ENCODE peak calls at places on chromosomes 2 and 18, in six cellular contexts. C is SK-N-SH, Z is OCI-LY7, D is neural progenitor cell, W is GM23248, L is hepatocyte. U is an unnamed sample.

GRCh38 chr2:121205321-121205942 is 79.6 kb downstream of the TFCP2L1 start:
- DNase-seq in C (peak), Z (no peak), D (no peak), W (peak), L (no peak), U (no peak)

GRCh38 chr18:51074605-51075004 is 44.6 kb downstream of the SMAD4 start:
- DNase-seq in C (no peak), Z (peak), D (no peak), W (no peak), L (no peak), U (no peak)

GRCh38 chr2:81260320-81260719 is 955.8 kb upstream of the LRRTM1 start:
- DNase-seq in C (no peak), Z (no peak), D (no peak), W (no peak), L (no peak), U (no peak)

GRCh38 chr2:149860276-149860921 is 272.8 kb upstream of the MMADHC start:
- DNase-seq in C (no peak), Z (no peak), D (no peak), W (peak), L (no peak), U (no peak)

GRCh38 chr2:11784747-11785610 is 38.5 kb downstream of the LPIN1 start:
- DNase-seq in C (peak), Z (peak), D (peak), W (peak), L (peak), U (no peak)

GRCh38 chr2:14015113-14015512 is 617.4 kb upstream of the LRATD1 start:
- DNase-seq in C (no peak), Z (no peak), D (no peak), W (no peak), L (no peak), U (no peak)

GRCh38 chr2:174699993-174700766 is 64.1 kb downstream of the CHRNA1 start:
- DNase-seq in C (peak), Z (peak), D (peak), W (peak), L (peak), U (peak)

GRCh38 chr2:160498147-160498546 is 4.5 kb upstream of the RBMS1 start:
- DNase-seq in C (no peak), Z (no peak), D (no peak), W (no peak), L (no peak), U (no peak)

GRCh38 chr2:239181601-239182471 is 219.0 kb downstream of the HDAC4 start:
- DNase-seq in C (no peak), Z (no peak), D (peak), W (no peak), L (peak), U (no peak)

GRCh38 chr2:48844418-48845155 is 89.1 kb upstream of the LHCGR start:
- DNase-seq in C (no peak), Z (no peak), D (no peak), W (peak), L (no peak), U (no peak)

GRCh38 chr2:112023707-112024106 is 31.4 kb upstream of the TMEM87B start:
- DNase-seq in C (no peak), Z (no peak), D (no peak), W (no peak), L (no peak), U (peak)

GRCh38 chr18:8948471-8949149 is 153.9 kb upstream of the NDUFV2 start:
- DNase-seq in C (no peak), Z (peak), D (no peak), W (peak), L (peak), U (no peak)

GRCh38 chr2:207584952-207585351 is 40.2 kb downstream of the METTL21A start:
- DNase-seq in C (no peak), Z (no peak), D (no peak), W (no peak), L (no peak), U (no peak)

GRCh38 chr2:17878222-17879136 is at the start of gene KCNS3:
- DNase-seq in C (peak), Z (peak), D (peak), W (peak), L (peak), U (peak)

GRCh38 chr2:240561325-240561971 is 1.3 kb downstream of the DUSP28 start:
- DNase-seq in C (no peak), Z (peak), D (no peak), W (peak), L (peak), U (peak)

GRCh38 chr2:165185633-165186032 is 18.2 kb downstream of the SCN3A start:
- DNase-seq in C (no peak), Z (no peak), D (no peak), W (no peak), L (no peak), U (no peak)

GRCh38 chr2:233250985-233251305 is 528 bp upstream of the ATG16L1 start:
- DNase-seq in C (no peak), Z (no peak), D (no peak), W (no peak), L (no peak), U (peak)

GRCh38 chr2:109470121-109470921 is 143.4 kb downstream of the SEPTIN10 start:
- DNase-seq in C (no peak), Z (peak), D (no peak), W (peak), L (peak), U (peak)

GRCh38 chr2:230678018-230678417 is 34.6 kb upstream of the CAB39 start:
- DNase-seq in C (no peak), Z (no peak), D (no peak), W (no peak), L (no peak), U (no peak)

GRCh38 chr2:198597648-198598047 is 793.3 kb downstream of the PLCL1 start:
- DNase-seq in C (no peak), Z (no peak), D (no peak), W (no peak), L (no peak), U (no peak)

GRCh38 chr2:188676012-188676405 is 298.2 kb upstream of the COL3A1 start:
- DNase-seq in C (no peak), Z (no peak), D (no peak), W (peak), L (no peak), U (no peak)

GRCh38 chr18:78304199-78304826 is 675.3 kb upstream of the SALL3 start:
- DNase-seq in C (peak), Z (no peak), D (no peak), W (no peak), L (no peak), U (no peak)

GRCh38 chr18:907880-908512 is 3.3 kb downstream of the ADCYAP1 start:
- DNase-seq in C (peak), Z (no peak), D (peak), W (no peak), L (no peak), U (no peak)

GRCh38 chr2:222860740-222861410 is at the start of gene ACSL3:
- DNase-seq in C (peak), Z (peak), D (peak), W (peak), L (peak), U (peak)

GRCh38 chr2:107633580-107634147 is 193.0 kb upstream of the RGPD4 start:
- DNase-seq in C (no peak), Z (no peak), D (no peak), W (peak), L (no peak), U (no peak)

GRCh38 chr2:213162515-213163118 is 11.2 kb upstream of the IKZF2 start:
- DNase-seq in C (no peak), Z (no peak), D (no peak), W (peak), L (no peak), U (no peak)

GRCh38 chr2:121532347-121532766 is 1.7 kb downstream of the RNU4ATAC start:
- DNase-seq in C (no peak), Z (no peak), D (no peak), W (peak), L (no peak), U (no peak)

GRCh38 chr2:12507295-12507694 is 209.4 kb upstream of the TRIB2 start:
- DNase-seq in C (no peak), Z (no peak), D (no peak), W (peak), L (no peak), U (peak)

GRCh38 chr2:2012505-2012904 is 268.2 kb upstream of the PXDN start:
- DNase-seq in C (no peak), Z (no peak), D (no peak), W (no peak), L (no peak), U (no peak)

GRCh38 chr2:116580209-116580608 is 1234.3 kb upstream of the DDX18 start:
- DNase-seq in C (no peak), Z (no peak), D (no peak), W (no peak), L (no peak), U (no peak)

GRCh38 chr2:12057436-12058166 is 311.2 kb downstream of the LPIN1 start:
- DNase-seq in C (no peak), Z (peak), D (no peak), W (no peak), L (no peak), U (no peak)

GRCh38 chr18:33757037-33757436 is 179.0 kb downstream of the ASXL3 start:
- DNase-seq in C (no peak), Z (no peak), D (no peak), W (peak), L (no peak), U (no peak)

GRCh38 chr2:147297820-147298219 is 547.0 kb upstream of the ACVR2A start:
- DNase-seq in C (no peak), Z (peak), D (no peak), W (no peak), L (no peak), U (peak)

GRCh38 chr2:217919781-217920351 is 82.9 kb downstream of the TNS1 start:
- DNase-seq in C (no peak), Z (no peak), D (no peak), W (peak), L (no peak), U (no peak)

GRCh38 chr2:205700331-205701132 is 18.2 kb downstream of the NRP2 start:
- DNase-seq in C (no peak), Z (peak), D (peak), W (peak), L (peak), U (no peak)

GRCh38 chr2:196181484-196181883 is 10.1 kb upstream of the STK17B start:
- DNase-seq in C (no peak), Z (no peak), D (no peak), W (no peak), L (no peak), U (no peak)

GRCh38 chr2:96530144-96530430 is 6.5 kb upstream of the ARID5A start:
- DNase-seq in C (no peak), Z (no peak), D (no peak), W (no peak), L (no peak), U (no peak)

GRCh38 chr2:79576431-79576830 is 63.6 kb downstream of the CTNNA2 start:
- DNase-seq in C (no peak), Z (no peak), D (no peak), W (no peak), L (no peak), U (no peak)

GRCh38 chr18:59055345-59056032 is 84.2 kb upstream of the SEC11C start:
- DNase-seq in C (no peak), Z (no peak), D (peak), W (no peak), L (no peak), U (no peak)

GRCh38 chr2:47211497-47212011 is 56.4 kb upstream of the STPG4 start:
- DNase-seq in C (no peak), Z (no peak), D (no peak), W (no peak), L (no peak), U (no peak)

GRCh38 chr2:47204691-47205090 is 49.6 kb upstream of the STPG4 start:
- DNase-seq in C (no peak), Z (no peak), D (no peak), W (no peak), L (no peak), U (no peak)

GRCh38 chr2:47207614-47208013 is 52.5 kb upstream of the STPG4 start:
- DNase-seq in C (no peak), Z (no peak), D (no peak), W (no peak), L (no peak), U (no peak)

GRCh38 chr2:47205576-47206141 is 50.6 kb upstream of the STPG4 start:
- DNase-seq in C (peak), Z (no peak), D (no peak), W (peak), L (peak), U (no peak)

DNA sequence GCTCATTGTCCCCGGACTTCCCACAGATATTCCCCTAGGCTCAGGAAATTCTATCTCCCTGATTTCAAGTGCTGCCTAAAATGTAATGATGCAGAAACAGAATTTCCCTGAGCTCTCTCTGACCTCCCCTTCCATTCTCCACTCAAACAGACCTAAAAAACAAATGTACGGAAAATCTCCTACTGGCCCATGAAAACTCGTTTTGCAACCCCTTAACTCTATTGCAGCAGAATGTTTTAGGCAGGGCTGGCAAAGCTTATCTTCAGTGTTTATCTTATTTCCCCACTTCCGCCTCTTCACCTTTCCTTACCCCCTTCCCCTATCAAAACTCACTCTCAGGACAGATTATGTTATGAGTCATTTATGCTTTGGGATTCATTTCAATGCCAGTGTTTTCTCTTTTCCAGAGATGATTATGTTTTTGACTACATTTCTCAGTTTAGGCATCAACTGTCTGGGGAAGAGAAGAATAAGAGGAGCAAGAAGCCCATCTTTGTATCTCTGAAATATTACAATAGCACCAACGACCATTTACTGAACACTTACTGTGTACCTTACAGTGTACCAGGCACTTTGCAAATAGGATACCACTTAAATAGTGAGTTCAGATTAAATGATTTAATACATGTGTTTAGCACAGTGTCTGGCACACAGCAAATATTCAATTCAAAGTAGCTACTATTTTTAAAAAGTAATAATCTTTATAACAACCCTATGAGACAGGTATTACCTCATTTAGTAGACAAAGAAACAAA is 53.9 kb upstream of the STPG4 start:
- DNase-seq in C (no peak), Z (no peak), D (no peak), W (peak), L (peak), U (no peak)
- TF ChIP-seq EZH2phosphoT487 in C (no peak), Z (no peak), D (no peak), W (no peak), L (no peak), U (no peak)

GRCh38 chr2:10717630-10718029 is 3.8 kb upstream of the ATP6V1C2 start:
- DNase-seq in C (no peak), Z (no peak), D (no peak), W (peak), L (no peak), U (no peak)
- TF ChIP-seq EZH2phosphoT487 in C (no peak), Z (no peak), D (no peak), W (no peak), L (no peak), U (no peak)

DNA sequence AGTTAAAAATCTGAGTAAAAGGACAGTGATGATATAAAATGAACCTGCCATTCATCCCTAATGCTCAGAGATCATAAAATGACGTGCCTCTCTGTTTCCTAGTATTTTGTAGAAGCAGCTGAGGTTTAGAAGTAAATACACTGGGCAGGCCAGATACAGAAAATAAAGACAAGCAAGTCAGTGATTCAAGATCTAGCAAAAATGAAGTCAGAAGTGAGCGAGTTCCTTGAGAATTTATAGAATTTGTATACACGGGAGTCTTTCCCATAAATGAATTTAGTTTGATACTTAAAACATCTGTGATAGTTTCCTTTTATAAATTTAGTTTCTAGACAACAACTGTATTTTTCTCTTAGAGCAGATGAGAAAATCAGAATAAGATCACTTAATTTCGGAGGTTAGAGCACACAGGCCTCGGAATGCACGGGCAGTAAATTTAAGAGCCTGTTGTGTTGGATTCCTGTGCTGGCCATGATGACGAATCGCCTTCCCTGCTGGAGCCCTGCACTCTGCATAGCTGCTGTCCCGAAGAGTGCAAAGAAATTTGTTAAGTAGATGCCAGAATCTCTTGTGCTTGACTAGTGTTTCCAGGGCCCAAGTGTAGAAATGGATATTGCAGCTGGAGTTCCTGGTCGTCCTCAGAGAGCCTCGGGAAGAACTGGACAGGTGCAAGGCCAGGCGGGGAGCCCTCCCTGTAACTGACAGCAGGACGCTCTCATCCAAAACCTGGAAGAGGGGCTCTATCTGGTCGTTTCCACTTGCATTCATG is 83.7 kb upstream of the RBM44 start:
- DNase-seq in C (no peak), Z (no peak), D (peak), W (peak), L (no peak), U (no peak)
- TF ChIP-seq EZH2phosphoT487 in C (no peak), Z (no peak), D (no peak), W (no peak), L (no peak), U (no peak)

GRCh38 chr18:63160172-63160995 is 159.2 kb downstream of the BCL2 start:
- DNase-seq in C (no peak), Z (no peak), D (no peak), W (no peak), L (no peak), U (no peak)
- TF ChIP-seq EZH2phosphoT487 in C (no peak), Z (no peak), D (no peak), W (no peak), L (no peak), U (no peak)

GRCh38 chr18:3753116-3753515 is 303.1 kb downstream of the TGIF1 start:
- DNase-seq in C (no peak), Z (no peak), D (no peak), W (no peak), L (no peak), U (no peak)

GRCh38 chr18:3748081-3748480 is 298.1 kb downstream of the TGIF1 start:
- DNase-seq in C (no peak), Z (no peak), D (no peak), W (no peak), L (no peak), U (no peak)

GRCh38 chr18:3742541-3742940 is 292.6 kb downstream of the TGIF1 start:
- DNase-seq in C (no peak), Z (no peak), D (no peak), W (no peak), L (no peak), U (no peak)

GRCh38 chr18:3747176-3747973 is 297.4 kb downstream of the TGIF1 start:
- DNase-seq in C (no peak), Z (no peak), D (no peak), W (peak), L (no peak), U (no peak)
- TF ChIP-seq EZH2phosphoT487 in C (no peak), Z (no peak), D (no peak), W (no peak), L (no peak), U (no peak)